ENCODE peak calls at places on chromosomes 5 and 9, in seven cellular contexts. L is CD8-positive, alpha-beta T cell; J is prostate gland; O is psoas muscle; B is IMR-90; U is heart right ventricle; K is colonic mucosa. V is an unnamed sample. For H3K27me3, the result is how much of the 10 kb centered on the place peaks cover.

GRCh38 chr5:40474250-40474649 is 205.5 kb upstream of the PTGER4 start:
- DNase-seq in L (no peak), J (no peak), O (no peak), B (no peak), U (no peak), K (no peak), V (no peak)

GRCh38 chr5:175572922-175573321 is 84.9 kb upstream of the HRH2 start:
- DNase-seq in L (no peak), J (no peak), O (no peak), B (peak), U (peak), K (peak), V (no peak)

GRCh38 chr5:88539642-88540476 is 271.2 kb upstream of the TMEM161B start:
- DNase-seq in L (no peak), J (no peak), O (no peak), B (no peak), U (no peak), K (no peak), V (no peak)

GRCh38 chr9:101858026-101858425 is 119.6 kb upstream of the GRIN3A start:
- DNase-seq in L (no peak), J (no peak), O (no peak), B (no peak), U (no peak), K (no peak), V (no peak)

GRCh38 chr5:82623094-82623514 is 344.9 kb upstream of the RPS23 start:
- DNase-seq in L (no peak), J (no peak), O (no peak), B (no peak), U (no peak), K (no peak), V (no peak)

GRCh38 chr5:57538341-57538955 is 55.8 kb upstream of the ACTBL2 start:
- DNase-seq in L (no peak), J (no peak), O (no peak), B (peak), U (no peak), K (no peak), V (peak)

GRCh38 chr9:114549677-114550330 is 37.8 kb upstream of the ATP6V1G1 start:
- DNase-seq in L (no peak), J (no peak), O (no peak), B (peak), U (no peak), K (no peak), V (peak)

GRCh38 chr5:159045165-159045811 is 54.4 kb downstream of the EBF1 start:
- DNase-seq in L (no peak), J (no peak), O (no peak), B (no peak), U (no peak), K (no peak), V (no peak)

GRCh38 chr5:73692166-73692640 is 66.2 kb downstream of the ARHGEF28 start:
- DNase-seq in L (no peak), J (no peak), O (no peak), B (peak), U (no peak), K (no peak), V (peak)

GRCh38 chr5:141742866-141743651 is 61.0 kb upstream of the ARAP3 start:
- DNase-seq in L (no peak), J (no peak), O (no peak), B (peak), U (no peak), K (peak), V (peak)

GRCh38 chr9:107530682-107531081 is 41.1 kb upstream of the KLF4 start:
- DNase-seq in L (no peak), J (no peak), O (no peak), B (no peak), U (no peak), K (no peak), V (no peak)

GRCh38 chr5:127766556-127767335 is 63.6 kb downstream of the CCDC192 start:
- DNase-seq in L (no peak), J (no peak), O (no peak), B (peak), U (no peak), K (no peak), V (no peak)

GRCh38 chr9:34408173-34408572 is 31.5 kb upstream of the MYORG start:
- DNase-seq in L (no peak), J (no peak), O (no peak), B (no peak), U (no peak), K (no peak), V (no peak)

GRCh38 chr9:27426717-27427645 is 97.1 kb upstream of the IFNK start:
- DNase-seq in L (no peak), J (no peak), O (no peak), B (peak), U (no peak), K (no peak), V (peak)

GRCh38 chr9:96176901-96177718 is 124.9 kb downstream of the HSD17B3 start:
- DNase-seq in L (no peak), J (no peak), O (no peak), B (no peak), U (no peak), K (peak), V (no peak)

GRCh38 chr5:150579462-150580400 is 60.7 kb upstream of the SYNPO start:
- DNase-seq in L (no peak), J (no peak), O (no peak), B (no peak), U (no peak), K (no peak), V (no peak)

GRCh38 chr9:21481470-21482057 is 549 bp downstream of the IFNE start:
- DNase-seq in L (no peak), J (no peak), O (no peak), B (no peak), U (no peak), K (no peak), V (no peak)

GRCh38 chr5:171415115-171415730 is 4.2 kb upstream of the FGF18 start:
- DNase-seq in L (no peak), J (no peak), O (no peak), B (peak), U (no peak), K (no peak), V (no peak)

GRCh38 chr5:124103671-124104070 is 591.7 kb downstream of the CSNK1G3 start:
- DNase-seq in L (no peak), J (no peak), O (no peak), B (peak), U (no peak), K (no peak), V (peak)

GRCh38 chr5:14417232-14417730 is 164.3 kb upstream of the OTULINL start:
- DNase-seq in L (no peak), J (no peak), O (no peak), B (peak), U (no peak), K (no peak), V (no peak)

GRCh38 chr9:98897745-98898144 is 46.0 kb upstream of the COL15A1 start:
- DNase-seq in L (no peak), J (no peak), O (no peak), B (peak), U (no peak), K (no peak), V (no peak)

GRCh38 chr5:161412792-161413191 is 133.7 kb downstream of the GABRB2 start:
- DNase-seq in L (no peak), J (no peak), O (no peak), B (no peak), U (no peak), K (no peak), V (no peak)

GRCh38 chr5:143153332-143154119 is 250.0 kb downstream of the NR3C1 start:
- DNase-seq in L (no peak), J (peak), O (peak), B (peak), U (peak), K (peak), V (no peak)

GRCh38 chr5:10601246-10602030 is 37.6 kb downstream of the ANKRD33B start:
- DNase-seq in L (no peak), J (peak), O (peak), B (peak), U (peak), K (peak), V (peak)

GRCh38 chr5:61744690-61745619 is 412.9 kb downstream of the ZSWIM6 start:
- DNase-seq in L (no peak), J (peak), O (no peak), B (no peak), U (no peak), K (no peak), V (peak)

GRCh38 chr5:172115541-172115982 is 72.5 kb downstream of the STK10 start:
- DNase-seq in L (peak), J (no peak), O (no peak), B (no peak), U (no peak), K (no peak), V (no peak)

GRCh38 chr5:6078881-6079280 is 299.5 kb downstream of the MED10 start:
- DNase-seq in L (no peak), J (no peak), O (no peak), B (no peak), U (no peak), K (no peak), V (no peak)

GRCh38 chr9:107054146-107054545 is 191.2 kb downstream of the ZNF462 start:
- DNase-seq in L (no peak), J (no peak), O (no peak), B (no peak), U (no peak), K (no peak), V (no peak)

GRCh38 chr5:65482727-65483473 is 1.2 kb upstream of the ADAMTS6 start:
- DNase-seq in L (no peak), J (no peak), O (no peak), B (peak), U (peak), K (peak), V (peak)

GRCh38 chr5:171710451-171711024 is 75.1 kb upstream of the SMIM23 start:
- DNase-seq in L (no peak), J (no peak), O (no peak), B (no peak), U (peak), K (no peak), V (no peak)

GRCh38 chr5:61048534-61048933 is 103.5 kb downstream of the NDUFAF2 start:
- DNase-seq in L (no peak), J (no peak), O (no peak), B (peak), U (no peak), K (no peak), V (peak)

GRCh38 chr5:36522746-36523065 is 83.7 kb upstream of the SLC1A3 start:
- DNase-seq in L (no peak), J (no peak), O (no peak), B (no peak), U (no peak), K (no peak), V (no peak)

GRCh38 chr5:32489791-32490581 is 45.4 kb upstream of the ZFR start:
- DNase-seq in L (peak), J (peak), O (peak), B (peak), U (peak), K (peak), V (no peak)

GRCh38 chr5:111934511-111934910 is 177.5 kb upstream of the NREP start:
- DNase-seq in L (no peak), J (no peak), O (no peak), B (no peak), U (no peak), K (no peak), V (no peak)

GRCh38 chr5:92886751-92887150 is 694.3 kb downstream of the NR2F1-AS1 start:
- DNase-seq in L (no peak), J (no peak), O (no peak), B (no peak), U (no peak), K (no peak), V (no peak)

GRCh38 chr5:78182838-78183237 is 111.7 kb downstream of the AP3B1 start:
- DNase-seq in L (no peak), J (no peak), O (no peak), B (no peak), U (no peak), K (peak), V (peak)

GRCh38 chr9:91948423-91949292 is 1.4 kb downstream of the ROR2 start:
- DNase-seq in L (no peak), J (peak), O (peak), B (peak), U (no peak), K (peak), V (peak)

GRCh38 chr5:33969572-33970452 is 14.7 kb downstream of the SLC45A2 start:
- DNase-seq in L (no peak), J (no peak), O (no peak), B (peak), U (no peak), K (no peak), V (no peak)

GRCh38 chr9:133727277-133727875 is 10.8 kb downstream of the SARDH start:
- DNase-seq in L (no peak), J (no peak), O (no peak), B (no peak), U (no peak), K (no peak), V (no peak)
- H3K27me3 ChIP-seq in L (under half), J (under half), O (under half), B (under half), U (under half), K (under half), V (under half)

GRCh38 chr9:109456811-109457210 is 41.3 kb downstream of the PTPN3 start:
- DNase-seq in L (no peak), J (no peak), O (no peak), B (no peak), U (no peak), K (no peak), V (no peak)

GRCh38 chr9:109454601-109455155 is 43.4 kb downstream of the PTPN3 start:
- DNase-seq in L (no peak), J (no peak), O (no peak), B (no peak), U (no peak), K (no peak), V (no peak)

GRCh38 chr9:109454041-109454440 is 44.1 kb downstream of the PTPN3 start:
- DNase-seq in L (no peak), J (no peak), O (no peak), B (no peak), U (no peak), K (no peak), V (no peak)

GRCh38 chr9:109455391-109455790 is 42.7 kb downstream of the PTPN3 start:
- DNase-seq in L (no peak), J (no peak), O (no peak), B (no peak), U (no peak), K (no peak), V (no peak)

GRCh38 chr9:109455861-109456260 is 42.2 kb downstream of the PTPN3 start:
- DNase-seq in L (no peak), J (no peak), O (no peak), B (no peak), U (no peak), K (no peak), V (no peak)
- TF ChIP-seq CTCF in L (no peak), J (no peak), O (no peak), B (no peak), U (no peak), K (no peak), V (no peak)

DNA sequence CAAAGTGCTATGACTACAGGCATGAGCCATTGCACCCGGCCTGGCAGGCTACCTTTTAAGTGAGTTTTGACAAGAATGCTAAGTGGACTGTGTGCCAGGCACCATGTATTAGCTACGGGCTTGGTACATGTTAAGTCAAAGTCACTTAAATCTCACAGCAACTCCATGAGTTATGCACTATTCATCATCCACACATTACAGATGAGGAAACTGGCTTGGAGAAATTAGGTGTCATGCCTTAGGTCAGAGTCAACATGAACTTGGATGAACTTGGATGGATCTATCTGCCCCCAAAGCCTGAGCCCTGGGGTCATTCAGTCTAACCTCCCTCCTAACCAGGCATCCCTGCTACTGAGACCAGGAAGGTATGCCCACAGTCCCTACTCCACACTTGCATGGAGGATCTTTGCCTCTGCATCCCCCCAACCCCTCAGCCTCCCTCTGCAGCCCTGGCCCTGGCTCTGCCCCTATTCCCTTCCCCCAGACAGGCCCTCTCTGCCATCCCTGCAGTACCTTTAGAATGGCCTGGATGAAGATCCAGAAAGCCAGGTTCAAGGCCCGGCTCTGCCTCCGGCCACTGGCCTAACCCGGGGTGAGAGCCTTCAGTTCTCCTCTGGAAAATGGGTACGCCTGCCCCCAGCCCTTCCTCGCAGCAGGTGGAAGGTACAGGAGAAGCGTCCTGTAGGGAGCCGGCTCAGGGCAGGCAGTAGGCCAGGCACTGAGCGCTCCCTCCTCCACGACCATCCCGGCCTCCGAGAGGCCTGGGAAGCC is 685 bp upstream of the ADGRD2 start:
- DNase-seq in L (no peak), J (no peak), O (no peak), B (no peak), U (no peak), K (no peak), V (peak)
- H3K27me3 ChIP-seq in L (under half), J (under half), O (under half), B (under half), U (half or more), K (under half), V (under half)

GRCh38 chr5:136016945-136017530 is 11.8 kb upstream of the TGFBI start:
- DNase-seq in L (no peak), J (no peak), O (peak), B (peak), U (no peak), K (no peak), V (peak)

GRCh38 chr5:136020383-136021015 is 8.3 kb upstream of the TGFBI start:
- DNase-seq in L (no peak), J (no peak), O (no peak), B (peak), U (no peak), K (no peak), V (peak)

GRCh38 chr5:136020001-136020382 is 8.8 kb upstream of the TGFBI start:
- DNase-seq in L (no peak), J (no peak), O (no peak), B (no peak), U (no peak), K (no peak), V (no peak)

GRCh38 chr5:136021016-136021405 is 7.8 kb upstream of the TGFBI start:
- DNase-seq in L (no peak), J (no peak), O (no peak), B (peak), U (no peak), K (no peak), V (peak)

DNA sequence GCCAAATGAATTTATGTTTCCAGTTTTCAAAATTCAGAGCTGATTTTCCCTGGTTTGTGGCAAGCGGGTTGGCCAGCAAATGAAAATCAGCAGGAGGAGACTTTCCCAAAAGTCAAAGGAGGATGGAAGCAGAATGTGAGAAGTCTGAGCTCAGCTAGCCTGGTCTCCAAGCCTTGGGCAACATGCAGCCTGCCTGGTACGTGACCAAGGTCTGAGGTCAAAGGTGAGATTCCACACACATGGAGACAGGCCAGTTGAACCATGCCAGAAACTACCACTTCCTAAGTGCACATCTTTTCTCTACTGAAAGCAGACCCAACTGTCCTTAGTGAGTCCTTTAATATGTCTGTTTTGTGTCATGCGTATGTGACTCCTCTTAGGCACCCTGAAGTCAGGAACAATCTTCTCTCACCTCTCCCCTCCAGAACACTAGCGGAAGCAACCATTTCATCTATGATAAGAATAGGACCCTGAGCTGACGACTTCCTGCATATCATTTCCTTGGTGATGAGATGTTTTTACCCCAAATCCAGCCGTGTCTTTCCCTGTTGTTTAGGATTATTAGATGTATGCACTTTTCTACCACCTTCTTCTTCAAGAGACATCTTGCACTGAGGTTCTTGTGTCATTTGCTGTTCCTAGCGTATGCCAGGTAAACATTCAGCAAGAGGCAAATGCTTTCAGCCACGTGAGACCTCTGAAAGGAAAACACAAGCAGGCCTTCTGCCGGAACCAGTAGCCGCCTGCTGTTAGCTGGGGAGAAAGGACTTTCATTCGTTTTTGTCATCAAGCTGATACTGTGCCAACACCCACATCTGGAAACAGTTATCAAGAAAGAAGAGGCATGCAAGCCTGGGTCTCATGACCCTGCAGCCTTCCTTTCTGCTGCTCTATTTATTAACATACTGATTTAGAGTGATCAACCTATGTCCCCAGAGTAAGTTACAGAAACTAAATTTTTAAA is 9.7 kb upstream of the TGFBI start:
- DNase-seq in L (no peak), J (no peak), O (peak), B (peak), U (peak), K (peak), V (peak)
- TF ChIP-seq CTCF in L (no peak), J (no peak), O (peak), B (peak), U (peak), K (no peak), V (peak)

DNA sequence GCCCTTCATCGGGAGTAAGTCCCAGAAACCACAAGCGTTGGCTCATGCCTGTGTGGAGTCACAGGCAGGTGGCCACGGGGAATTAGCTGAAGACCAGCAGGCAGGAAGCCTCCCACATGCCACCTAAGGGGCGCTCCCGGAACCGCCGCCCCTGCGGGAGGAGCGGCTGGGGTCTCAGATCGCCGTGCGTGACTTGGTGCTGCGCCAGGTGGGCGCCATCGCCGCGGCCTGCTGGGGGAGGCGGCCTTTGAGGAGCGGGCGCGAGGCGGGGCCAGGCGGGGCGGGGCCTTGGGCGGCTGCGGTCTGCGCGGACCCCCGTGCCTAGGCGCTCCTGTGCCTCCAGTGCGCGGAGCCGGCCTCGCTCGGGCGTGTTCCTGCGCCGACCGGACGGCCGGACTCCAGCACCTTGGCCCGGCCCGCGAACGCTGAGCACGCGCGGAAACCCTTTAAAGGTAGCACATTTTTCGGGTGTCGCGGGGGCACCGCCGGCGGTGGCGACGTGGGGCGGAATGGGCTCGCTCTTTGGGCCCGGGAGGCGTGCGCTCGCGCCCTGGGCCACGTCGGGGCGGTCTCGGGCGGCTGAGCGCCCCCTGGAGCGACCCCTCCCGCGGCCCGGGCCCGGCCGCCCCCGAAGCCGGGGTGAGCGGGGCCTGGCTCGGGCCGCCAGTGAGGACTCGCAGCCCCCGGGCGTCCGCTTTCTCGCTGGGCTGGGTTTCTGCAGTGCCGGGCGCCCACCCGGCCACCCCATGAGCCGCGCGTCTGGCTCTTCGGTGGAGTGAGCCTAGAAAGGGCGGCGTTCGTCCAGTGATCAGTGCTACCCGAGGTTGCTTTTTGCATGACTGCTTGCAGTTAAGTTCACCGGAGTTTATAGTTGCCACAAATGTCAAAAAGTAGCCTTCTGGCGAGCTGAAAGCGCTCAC is 24.5 kb downstream of the LECT2 start:
- DNase-seq in L (no peak), J (no peak), O (no peak), B (no peak), U (no peak), K (no peak), V (no peak)
- H3K27me3 ChIP-seq in L (under half), J (under half), O (under half), B (under half), U (under half), K (under half), V (half or more)